ENCODE peak calls at places on chromosome 2, in six cellular contexts. I, G, K, R, Y and Z are unnamed samples.

GRCh38 chr2:85744771-85745601 is 8.8 kb upstream of the ATOH8 start:
- DNase-seq in I (peak; percentile 64), G (no peak), Y (no peak), K (no peak), R (peak; percentile 43), Z (peak; percentile 60)

GRCh38 chr2:20224716-20225293 is at the start of gene SDC1:
- DNase-seq in Y (peak; percentile 37), I (peak; percentile 27), G (no peak), R (no peak), K (peak; percentile 20), Z (peak; percentile 50)

GRCh38 chr2:23373666-23374065 is 11.3 kb upstream of the KLHL29 start:
- DNase-seq in K (no peak), R (no peak), I (no peak), G (no peak), Y (no peak), Z (no peak)

GRCh38 chr2:160615706-160616105 is 122.1 kb upstream of the RBMS1 start:
- DNase-seq in K (no peak), I (no peak), Y (no peak), G (no peak), R (no peak), Z (no peak)

GRCh38 chr2:20661028-20661980 is 5.6 kb upstream of the GDF7 start:
- DNase-seq in K (peak; percentile 77), Y (peak; percentile 81), R (no peak), I (peak; percentile 57), G (peak; percentile 63), Z (peak; percentile 82)

GRCh38 chr2:203683421-203683820 is 23.0 kb upstream of the CD28 start:
- DNase-seq in K (no peak), R (no peak), G (no peak), Y (no peak), I (no peak), Z (no peak)

GRCh38 chr2:111694690-111695089 is 189.3 kb downstream of the ANAPC1 start:
- DNase-seq in R (no peak), G (peak; percentile 100), Y (no peak), I (peak; percentile 24), K (no peak), Z (no peak)

GRCh38 chr2:130759906-130760753 is 4.8 kb downstream of the AMER3 start:
- DNase-seq in R (peak; percentile 84), I (no peak), G (no peak), Y (no peak), K (no peak), Z (peak; percentile 88)

GRCh38 chr2:239728751-239729150 is 296.4 kb downstream of the NDUFA10 start:
- DNase-seq in K (no peak), I (no peak), G (no peak), Y (no peak), R (no peak), Z (no peak)

GRCh38 chr2:58448065-58448507 is 207.0 kb upstream of the FANCL start:
- DNase-seq in K (peak; percentile 51), G (peak; percentile 62), Y (peak; percentile 73), I (peak; percentile 71), R (no peak), Z (peak; percentile 93)

GRCh38 chr2:148582679-148583511 is 61.7 kb upstream of the EPC2 start:
- DNase-seq in G (no peak), K (no peak), I (no peak), Y (peak; percentile 14), R (no peak), Z (no peak)

GRCh38 chr2:164910091-164910899 is 45.0 kb downstream of the SLC38A11 start:
- DNase-seq in Y (peak; percentile 39), G (no peak), I (peak; percentile 69), R (peak; percentile 97), K (peak; percentile 56), Z (peak; percentile 87)

GRCh38 chr2:38224181-38224580 is 148.2 kb upstream of the CYP1B1 start:
- DNase-seq in I (no peak), R (no peak), G (no peak), K (no peak), Y (no peak), Z (no peak)

GRCh38 chr2:205610437-205610836 is 71.9 kb upstream of the NRP2 start:
- DNase-seq in R (no peak), Y (no peak), K (no peak), G (no peak), I (no peak), Z (no peak)

GRCh38 chr2:88090446-88091283 is 23.0 kb downstream of the SMYD1 start:
- DNase-seq in R (no peak), I (no peak), G (no peak), K (peak; percentile 60), Y (no peak), Z (no peak)

GRCh38 chr2:231900975-231901374 is 25.2 kb downstream of the NPPC start:
- DNase-seq in R (no peak), G (no peak), K (no peak), Y (no peak), I (no peak), Z (no peak)

GRCh38 chr2:170814551-170815245 is 2.0 kb upstream of the GAD1 start:
- DNase-seq in I (no peak), G (no peak), R (no peak), Y (no peak), K (no peak), Z (no peak)

GRCh38 chr2:42032796-42033195 is 15.0 kb upstream of the PKDCC start:
- DNase-seq in Y (no peak), K (no peak), R (no peak), I (no peak), G (no peak), Z (no peak)

GRCh38 chr2:7007846-7008741 is 90.9 kb downstream of the RNF144A start:
- DNase-seq in G (peak; percentile 95), R (no peak), I (peak; percentile 93), K (no peak), Y (no peak), Z (no peak)

GRCh38 chr2:36706021-36706328 is 9.5 kb downstream of the VIT start:
- DNase-seq in I (no peak), Y (no peak), R (no peak), G (no peak), K (no peak), Z (no peak)

GRCh38 chr2:85780316-85781092 is 26.7 kb downstream of the ATOH8 start:
- DNase-seq in K (no peak), I (no peak), Y (no peak), R (no peak), G (no peak), Z (no peak)

GRCh38 chr2:10923007-10923372 is 11.3 kb downstream of the KCNF1 start:
- DNase-seq in Y (no peak), I (no peak), R (no peak), G (no peak), K (no peak), Z (no peak)

GRCh38 chr2:98749053-98749450 is 18.1 kb upstream of the MGAT4A start:
- DNase-seq in K (peak; percentile 32), G (no peak), I (no peak), Y (peak; percentile 60), R (peak; percentile 30), Z (peak; percentile 71)

GRCh38 chr2:64481665-64482064 is 27.7 kb downstream of the LGALSL start:
- DNase-seq in I (no peak), Y (no peak), G (no peak), R (no peak), K (no peak), Z (no peak)

GRCh38 chr2:241702155-241702404 is 241 bp downstream of the ING5 start:
- DNase-seq in K (peak; percentile 94), R (no peak), G (no peak), I (no peak), Y (peak; percentile 92), Z (peak; percentile 79)

GRCh38 chr2:232449964-232450363 is 6.0 kb upstream of the ALPI start:
- DNase-seq in G (no peak), I (no peak), R (no peak), K (no peak), Y (no peak), Z (no peak)

GRCh38 chr2:81194581-81194980 is 890.0 kb upstream of the LRRTM1 start:
- DNase-seq in Y (no peak), G (no peak), R (no peak), I (no peak), K (no peak), Z (no peak)

GRCh38 chr2:128610496-128610895 is 291.8 kb upstream of the HS6ST1 start:
- DNase-seq in I (no peak), K (no peak), Y (no peak), R (no peak), G (no peak), Z (no peak)

GRCh38 chr2:17754773-17755425 is 961 bp downstream of the GEN1 start:
- DNase-seq in G (no peak), I (no peak), R (peak; percentile 47), K (no peak), Y (peak; percentile 15), Z (peak; percentile 41)

GRCh38 chr2:205722538-205722878 is 40.2 kb downstream of the NRP2 start:
- DNase-seq in I (no peak), R (no peak), K (no peak), Y (no peak), G (no peak), Z (no peak)

GRCh38 chr2:126822921-126823320 is 75.8 kb upstream of the TEX51 start:
- DNase-seq in G (no peak), K (no peak), R (no peak), Y (no peak), I (no peak), Z (no peak)

GRCh38 chr2:240137596-240138274 is 1.6 kb upstream of the COPS9 start:
- DNase-seq in I (no peak), K (no peak), R (no peak), Y (no peak), G (no peak), Z (no peak)

GRCh38 chr2:190159453-190159852 is 96.9 kb upstream of the MSTN start:
- DNase-seq in R (no peak), G (peak; percentile 78), Y (no peak), I (no peak), K (no peak), Z (no peak)

GRCh38 chr2:88557290-88557689 is 70.0 kb downstream of the EIF2AK3 start:
- DNase-seq in G (no peak), I (no peak), R (no peak), K (no peak), Y (no peak), Z (no peak)

GRCh38 chr2:25420820-25421237 is 79.1 kb upstream of the DNMT3A start:
- DNase-seq in I (no peak), R (no peak), Y (peak; percentile 93), K (no peak), G (no peak), Z (no peak)

GRCh38 chr2:11370377-11371098 is 26.1 kb upstream of the ROCK2 start:
- DNase-seq in G (no peak), I (no peak), K (no peak), Y (no peak), R (no peak), Z (no peak)

GRCh38 chr2:169452080-169452479 is 27.2 kb upstream of the BBS5 start:
- DNase-seq in I (no peak), K (no peak), G (peak; percentile 44), R (no peak), Y (peak; percentile 34), Z (peak; percentile 25)

GRCh38 chr2:43068730-43069517 is 157.5 kb downstream of the ZFP36L2 start:
- DNase-seq in Y (no peak), G (no peak), R (no peak), K (no peak), I (no peak), Z (no peak)

GRCh38 chr2:38778686-38779082 is 674 bp downstream of the GEMIN6 start:
- DNase-seq in Y (no peak), R (no peak), G (no peak), I (no peak), K (no peak), Z (peak; percentile 9)